ENCODE peak calls at places on chromosome 19, in four cellular contexts. One of them, this sample, is unnamed. For H3K4me1, the result is how much of the 10 kb centered on the place peaks cover.

GRCh38 chr19:46383846-46384245 is 29.5 kb downstream of the CCDC8 start:
- DNase-seq in heart left ventricle: no peak
- DNase-seq in mucosa of descending colon: no peak
- DNase-seq in mammary epithelial cell: no peak
- DNase-seq in this sample: no peak

GRCh38 chr19:17420267-17420924 is 549 bp downstream of the MVB12A start:
- DNase-seq in heart left ventricle: peak
- DNase-seq in mammary epithelial cell: peak
- DNase-seq in mucosa of descending colon: peak
- DNase-seq in this sample: no peak

GRCh38 chr19:3289971-3290569 is 65.6 kb downstream of the CELF5 start:
- DNase-seq in heart left ventricle: no peak
- DNase-seq in mammary epithelial cell: peak
- DNase-seq in mucosa of descending colon: no peak
- DNase-seq in this sample: no peak

GRCh38 chr19:51514866-51515481 is 13.4 kb upstream of the SIGLEC12 start:
- DNase-seq in mammary epithelial cell: peak
- DNase-seq in heart left ventricle: no peak
- DNase-seq in mucosa of descending colon: peak
- DNase-seq in this sample: peak

GRCh38 chr19:49946415-49946814 is 14.6 kb downstream of the SIGLEC11 start:
- DNase-seq in mammary epithelial cell: no peak
- DNase-seq in mucosa of descending colon: no peak
- DNase-seq in heart left ventricle: no peak
- DNase-seq in this sample: no peak

GRCh38 chr19:43781630-43782310 is 997 bp upstream of the KCNN4 start:
- DNase-seq in mucosa of descending colon: no peak
- DNase-seq in mammary epithelial cell: peak
- DNase-seq in heart left ventricle: no peak
- DNase-seq in this sample: no peak

GRCh38 chr19:58229255-58229639 is 533 bp downstream of the ZNF544 start:
- DNase-seq in heart left ventricle: no peak
- DNase-seq in mucosa of descending colon: peak
- DNase-seq in mammary epithelial cell: peak
- DNase-seq in this sample: peak

GRCh38 chr19:39351537-39352037 is 9.4 kb downstream of the SAMD4B start:
- DNase-seq in mucosa of descending colon: no peak
- DNase-seq in mammary epithelial cell: no peak
- DNase-seq in heart left ventricle: no peak
- DNase-seq in this sample: no peak

GRCh38 chr19:2064395-2064787 is 13.3 kb upstream of the MKNK2 start:
- DNase-seq in heart left ventricle: no peak
- DNase-seq in mucosa of descending colon: peak
- DNase-seq in mammary epithelial cell: no peak
- DNase-seq in this sample: no peak

GRCh38 chr19:28045621-28046020 is 1167.3 kb downstream of the UQCRFS1 start:
- DNase-seq in mucosa of descending colon: no peak
- DNase-seq in heart left ventricle: no peak
- DNase-seq in mammary epithelial cell: no peak
- DNase-seq in this sample: no peak

GRCh38 chr19:30430206-30430734 is 58.1 kb downstream of the ZNF536 start:
- DNase-seq in mucosa of descending colon: no peak
- DNase-seq in heart left ventricle: no peak
- DNase-seq in mammary epithelial cell: no peak
- DNase-seq in this sample: no peak

GRCh38 chr19:49876422-49877019 is 634 bp downstream of the AKT1S1 start:
- DNase-seq in heart left ventricle: peak
- DNase-seq in mammary epithelial cell: peak
- DNase-seq in mucosa of descending colon: peak
- DNase-seq in this sample: peak

GRCh38 chr19:35958660-35959039 is 22.5 kb downstream of the LRFN3 start:
- DNase-seq in mammary epithelial cell: no peak
- DNase-seq in heart left ventricle: no peak
- DNase-seq in mucosa of descending colon: no peak
- DNase-seq in this sample: no peak

GRCh38 chr19:7852851-7853759 is 21.1 kb downstream of the PRR36 start:
- DNase-seq in heart left ventricle: peak
- DNase-seq in mucosa of descending colon: peak
- DNase-seq in mammary epithelial cell: peak
- DNase-seq in this sample: peak

GRCh38 chr19:58227964-58228583 is 640 bp upstream of the ZNF544 start:
- DNase-seq in mucosa of descending colon: no peak
- DNase-seq in mammary epithelial cell: no peak
- DNase-seq in heart left ventricle: no peak
- DNase-seq in this sample: no peak

GRCh38 chr19:14090509-14091085 is at the start of gene SAMD1:
- DNase-seq in mammary epithelial cell: peak
- DNase-seq in heart left ventricle: peak
- DNase-seq in mucosa of descending colon: peak
- DNase-seq in this sample: peak

GRCh38 chr19:35718345-35719041 is 690 bp downstream of the KMT2B start:
- DNase-seq in heart left ventricle: no peak
- DNase-seq in mammary epithelial cell: peak
- DNase-seq in mucosa of descending colon: peak
- DNase-seq in this sample: peak

GRCh38 chr19:44686896-44687295 is 12.1 kb upstream of the CEACAM16 start:
- DNase-seq in mammary epithelial cell: no peak
- DNase-seq in mucosa of descending colon: no peak
- DNase-seq in heart left ventricle: no peak
- DNase-seq in this sample: no peak

GRCh38 chr19:35805518-35806102 is 7.0 kb downstream of the PRODH2 start:
- DNase-seq in mucosa of descending colon: no peak
- DNase-seq in heart left ventricle: no peak
- DNase-seq in mammary epithelial cell: no peak
- DNase-seq in this sample: no peak

GRCh38 chr19:32101206-32101605 is 244.2 kb upstream of the ZNF507 start:
- DNase-seq in mucosa of descending colon: no peak
- DNase-seq in heart left ventricle: no peak
- DNase-seq in mammary epithelial cell: no peak
- DNase-seq in this sample: no peak

GRCh38 chr19:32098953-32099352 is 246.5 kb upstream of the ZNF507 start:
- DNase-seq in mammary epithelial cell: no peak
- DNase-seq in mucosa of descending colon: no peak
- DNase-seq in heart left ventricle: no peak
- DNase-seq in this sample: no peak

GRCh38 chr19:32104465-32105235 is 240.8 kb upstream of the ZNF507 start:
- DNase-seq in mucosa of descending colon: peak
- DNase-seq in mammary epithelial cell: peak
- DNase-seq in heart left ventricle: no peak
- DNase-seq in this sample: peak
- TF ChIP-seq CTCF in mucosa of descending colon: no peak
- TF ChIP-seq CTCF in mammary epithelial cell: peak
- TF ChIP-seq CTCF in heart left ventricle: no peak
- TF ChIP-seq CTCF in this sample: peak

GRCh38 chr19:40717325-40717879 is 490 bp downstream of the ITPKC start:
- DNase-seq in mammary epithelial cell: no peak
- DNase-seq in mucosa of descending colon: peak
- DNase-seq in heart left ventricle: no peak
- DNase-seq in this sample: no peak
- H3K4me1 ChIP-seq in mammary epithelial cell: under half
- H3K4me1 ChIP-seq in mucosa of descending colon: under half
- H3K4me1 ChIP-seq in heart left ventricle: under half
- H3K4me1 ChIP-seq in this sample: under half

GRCh38 chr19:917323-918151 is at the start of gene KISS1R:
- DNase-seq in heart left ventricle: no peak
- DNase-seq in mammary epithelial cell: no peak
- DNase-seq in mucosa of descending colon: peak
- DNase-seq in this sample: peak
- H3K4me3 ChIP-seq in heart left ventricle: peak
- H3K4me3 ChIP-seq in mammary epithelial cell: no peak
- H3K4me3 ChIP-seq in mucosa of descending colon: no peak
- H3K4me3 ChIP-seq in this sample: peak

DNA sequence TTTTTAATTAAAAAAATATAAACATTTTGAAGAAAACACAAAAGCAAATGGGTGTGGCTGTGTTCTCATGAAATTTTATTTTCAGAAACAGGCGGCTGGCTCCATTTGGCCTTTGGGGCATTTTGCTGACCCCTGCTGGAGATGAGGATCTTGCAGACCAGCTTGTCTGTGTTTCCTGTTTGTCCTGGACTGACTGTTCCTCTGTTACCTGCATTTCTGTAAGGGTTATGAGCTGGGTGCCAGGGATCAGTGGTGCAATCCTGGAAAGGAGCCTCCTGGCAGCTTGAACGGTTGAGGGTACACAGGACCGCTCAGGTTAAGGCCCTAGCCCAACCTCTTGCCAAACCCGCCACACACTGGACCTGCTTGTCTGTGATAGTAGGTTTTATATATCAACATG is 49.9 kb downstream of the ZNF787 start:
- DNase-seq in heart left ventricle: no peak
- DNase-seq in mammary epithelial cell: no peak
- DNase-seq in mucosa of descending colon: no peak
- DNase-seq in this sample: no peak
- TF ChIP-seq CTCF in heart left ventricle: no peak
- TF ChIP-seq CTCF in mammary epithelial cell: peak
- TF ChIP-seq CTCF in mucosa of descending colon: no peak
- TF ChIP-seq CTCF in this sample: peak

GRCh38 chr19:13064092-13064489 is 38.6 kb downstream of the LYL1 start:
- DNase-seq in mammary epithelial cell: no peak
- DNase-seq in mucosa of descending colon: no peak
- DNase-seq in heart left ventricle: no peak
- DNase-seq in this sample: no peak
- H3K4me1 ChIP-seq in mammary epithelial cell: under half
- H3K4me1 ChIP-seq in mucosa of descending colon: under half
- H3K4me1 ChIP-seq in heart left ventricle: half or more
- H3K4me1 ChIP-seq in this sample: under half

DNA sequence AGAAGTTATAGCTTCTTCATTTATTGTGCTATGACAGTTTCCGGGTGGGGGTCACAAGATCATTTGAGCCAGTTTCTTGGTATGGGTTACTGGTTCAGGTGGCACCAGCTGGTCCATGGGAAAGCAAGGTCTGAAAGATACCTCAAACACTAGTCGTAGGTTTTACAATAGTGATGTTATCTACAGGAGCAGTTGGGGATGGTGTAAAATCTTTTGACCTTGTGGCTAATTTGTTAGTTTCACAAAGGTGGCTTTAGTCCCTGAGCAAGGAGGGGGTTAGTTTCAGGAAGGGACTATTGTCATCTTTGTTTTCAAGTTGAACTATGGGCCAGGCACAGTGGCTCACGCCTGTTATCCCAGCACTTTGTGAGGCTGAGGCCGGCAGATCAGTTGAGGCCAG is 24.6 kb downstream of the CHST8 start:
- DNase-seq in heart left ventricle: no peak
- DNase-seq in mucosa of descending colon: no peak
- DNase-seq in mammary epithelial cell: no peak
- DNase-seq in this sample: no peak
- H3K4me3 ChIP-seq in heart left ventricle: no peak
- H3K4me3 ChIP-seq in mucosa of descending colon: no peak
- H3K4me3 ChIP-seq in mammary epithelial cell: no peak
- H3K4me3 ChIP-seq in this sample: no peak

GRCh38 chr19:4633140-4633967 is 6.0 kb upstream of the TNFAIP8L1 start:
- DNase-seq in heart left ventricle: peak
- DNase-seq in mammary epithelial cell: peak
- DNase-seq in mucosa of descending colon: peak
- DNase-seq in this sample: peak
- TF ChIP-seq CTCF in heart left ventricle: peak
- TF ChIP-seq CTCF in mammary epithelial cell: peak
- TF ChIP-seq CTCF in mucosa of descending colon: peak
- TF ChIP-seq CTCF in this sample: peak

GRCh38 chr19:10920781-10921180 is 7.7 kb downstream of the YIPF2 start:
- DNase-seq in heart left ventricle: peak
- DNase-seq in mammary epithelial cell: no peak
- DNase-seq in mucosa of descending colon: no peak
- DNase-seq in this sample: no peak
- H3K4me1 ChIP-seq in heart left ventricle: under half
- H3K4me1 ChIP-seq in mammary epithelial cell: under half
- H3K4me1 ChIP-seq in mucosa of descending colon: under half
- H3K4me1 ChIP-seq in this sample: under half

This sample was measured in A673.